ENCODE peak calls at places on chromosomes 2 and 18, in six cellular contexts. C is stimulated activated CD4-positive, alpha-beta T cell treated with anti-CD3 and anti-CD28 coated beads, TNF-alpha, amount 100 ng/mL, for 24 hours; Q is LHCN-M2; X is HCEC 1CT; V is B cell; K is PC-9. J is an unnamed sample.

GRCh38 chr2:5985551-5986229 is 293.5 kb downstream of the SOX11 start:
- DNase-seq in X (no peak), Q (no peak), K (no peak), V (no peak), C (no peak), J (no peak)

GRCh38 chr18:21270453-21270852 is 28.4 kb downstream of the GREB1L start:
- DNase-seq in Q (peak; percentile 90), K (no peak), C (no peak), X (peak; percentile 30), V (no peak), J (no peak)

GRCh38 chr2:138359532-138359931 is 142.0 kb upstream of the SPOPL start:
- DNase-seq in V (no peak), K (no peak), X (no peak), Q (no peak), C (no peak), J (no peak)

GRCh38 chr2:20994130-20994529 is 49.7 kb downstream of the APOB start:
- DNase-seq in X (no peak), Q (no peak), C (no peak), K (no peak), V (no peak), J (no peak)

GRCh38 chr18:3623769-3624545 is 174.0 kb downstream of the TGIF1 start:
- DNase-seq in X (peak; percentile 96), K (peak; percentile 94), Q (peak; percentile 100), C (no peak), V (no peak), J (no peak)

GRCh38 chr2:106159867-106160785 is 34.0 kb downstream of the UXS1 start:
- DNase-seq in X (no peak), K (no peak), V (peak; percentile 47), Q (no peak), C (peak; percentile 47), J (no peak)

GRCh38 chr2:162839419-162839818 is 852 bp upstream of the KCNH7 start:
- DNase-seq in V (no peak), K (no peak), Q (no peak), C (no peak), X (no peak), J (no peak)

GRCh38 chr2:108217211-108217610 is 22.6 kb upstream of the SULT1C3 start:
- DNase-seq in V (no peak), Q (no peak), X (no peak), C (no peak), K (no peak), J (no peak)

J was measured in SIG-M5.